ENCODE peak calls at places on chromosomes 5 and 9, in seven cellular contexts. K, H, P, S, V, L and X are unnamed samples. For H3K27me3, the result is how much of the 10 kb centered on the place peaks cover.

GRCh38 chr5:142358121-142358520 is 33.3 kb upstream of the SPRY4 start:
- DNase-seq in L (no peak), V (no peak), S (no peak), H (no peak), K (no peak), P (no peak), X (no peak)

GRCh38 chr5:104088876-104089778 is 526.5 kb upstream of the NUDT12 start:
- DNase-seq in K (peak), V (peak), S (no peak), P (no peak), H (no peak), L (no peak), X (no peak)

GRCh38 chr9:136587944-136588662 is 42.3 kb upstream of the NOTCH1 start:
- DNase-seq in H (no peak), L (peak), K (no peak), S (peak), V (no peak), P (no peak), X (peak)

GRCh38 chr9:81690251-81690851 is 1.0 kb upstream of the TLE1 start:
- DNase-seq in K (no peak), S (peak), L (no peak), V (peak), P (peak), H (no peak), X (no peak)

GRCh38 chr5:141695627-141696180 is 13.7 kb upstream of the ARAP3 start:
- DNase-seq in V (peak), L (no peak), K (no peak), P (no peak), S (no peak), H (no peak), X (no peak)

GRCh38 chr5:102545175-102545574 is 46.4 kb upstream of the SLCO6A1 start:
- DNase-seq in K (peak), H (no peak), S (peak), P (no peak), V (no peak), L (no peak), X (no peak)

GRCh38 chr9:445033-445432 is 230.4 kb downstream of the DOCK8 start:
- DNase-seq in P (no peak), S (no peak), L (no peak), K (no peak), V (peak), H (no peak), X (no peak)

GRCh38 chr5:18008940-18009339 is 374.7 kb downstream of the TAF11L14 start:
- DNase-seq in S (no peak), P (no peak), H (no peak), K (no peak), V (no peak), L (no peak), X (no peak)

GRCh38 chr9:98634680-98635079 is 74.1 kb downstream of the GABBR2 start:
- DNase-seq in V (no peak), S (no peak), K (no peak), H (no peak), P (no peak), L (no peak), X (no peak)

GRCh38 chr5:170720179-170720578 is 63.3 kb upstream of the GABRP start:
- DNase-seq in V (no peak), S (no peak), H (no peak), L (no peak), K (no peak), P (no peak), X (no peak)
- H3K27me3 ChIP-seq in V (under half), S (under half), H (under half), L (under half), K (under half), P (under half), X (under half)

GRCh38 chr5:51396797-51397196 is 13.5 kb downstream of the ISL1 start:
- DNase-seq in L (no peak), K (no peak), P (no peak), V (no peak), H (no peak), S (no peak), X (no peak)

GRCh38 chr5:51392689-51393199 is 9.5 kb downstream of the ISL1 start:
- DNase-seq in V (no peak), P (no peak), S (peak), H (no peak), L (no peak), K (no peak), X (no peak)

GRCh38 chr5:51394609-51395008 is 11.4 kb downstream of the ISL1 start:
- DNase-seq in H (no peak), S (no peak), V (no peak), L (no peak), K (no peak), P (no peak), X (no peak)

GRCh38 chr5:51395666-51396356 is 12.6 kb downstream of the ISL1 start:
- DNase-seq in V (no peak), K (no peak), S (no peak), L (no peak), P (no peak), H (no peak), X (no peak)

DNA sequence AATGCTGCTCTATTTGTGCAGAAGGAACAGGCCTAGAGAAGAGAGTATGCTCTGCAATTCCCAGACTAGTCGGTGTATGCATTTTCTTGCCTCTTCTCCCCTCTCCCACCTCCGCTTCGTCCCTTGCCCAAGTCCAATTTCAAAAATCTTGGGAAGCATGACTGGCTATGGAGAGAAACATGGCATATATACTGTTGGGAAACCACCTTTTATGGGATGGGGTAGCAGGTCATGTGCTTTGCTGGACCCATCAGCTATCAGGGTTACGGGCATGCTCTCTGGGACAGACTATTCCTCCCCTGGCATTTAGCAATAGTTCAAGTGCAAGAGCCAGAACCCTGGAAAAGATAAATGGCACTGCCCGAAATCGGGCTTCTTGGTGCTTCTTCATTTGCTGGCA is 12.0 kb downstream of the ISL1 start:
- DNase-seq in K (no peak), H (no peak), V (no peak), L (no peak), P (no peak), S (no peak), X (no peak)
- H3K27me3 ChIP-seq in K (under half), H (under half), V (under half), L (under half), P (under half), S (half or more), X (half or more)

GRCh38 chr5:136194611-136195010 is 1.6 kb upstream of the SMIM32 start:
- DNase-seq in V (no peak), L (no peak), K (no peak), H (no peak), S (no peak), P (peak), X (no peak)
- H3K27me3 ChIP-seq in V (under half), L (under half), K (under half), H (under half), S (half or more), P (under half), X (under half)

GRCh38 chr5:88663793-88664216 is 219.2 kb downstream of the MEF2C start:
- DNase-seq in H (no peak), K (no peak), V (peak), S (no peak), P (no peak), L (no peak), X (no peak)

GRCh38 chr5:88667187-88668141 is 215.5 kb downstream of the MEF2C start:
- DNase-seq in K (no peak), L (no peak), V (peak), S (peak), P (no peak), H (no peak), X (no peak)

GRCh38 chr5:88664630-88665029 is 218.4 kb downstream of the MEF2C start:
- DNase-seq in S (peak), P (no peak), K (no peak), L (no peak), H (no peak), V (no peak), X (no peak)

GRCh38 chr5:88666761-88667186 is 216.2 kb downstream of the MEF2C start:
- DNase-seq in H (no peak), K (no peak), L (no peak), S (peak), P (no peak), V (peak), X (no peak)

GRCh38 chr5:88665750-88666215 is 217.2 kb downstream of the MEF2C start:
- DNase-seq in H (no peak), S (no peak), V (peak), L (no peak), K (no peak), P (no peak), X (no peak)
- H3K27me3 ChIP-seq in H (under half), S (half or more), V (half or more), L (half or more), K (under half), P (under half), X (under half)